ENCODE peak calls at places on chromosomes 11 and 22, in four cellular contexts. H, S, P and W are unnamed samples.

GRCh38 chr11:20360650-20361049 is 2.9 kb upstream of the HTATIP2 start:
- DNase-seq in P (peak), H (peak), S (no peak), W (no peak)

GRCh38 chr11:111528557-111528956 is 12.0 kb upstream of the LAYN start:
- DNase-seq in H (peak), P (no peak), S (no peak), W (no peak)

GRCh38 chr22:42233879-42234278 is 36.6 kb downstream of the TCF20 start:
- DNase-seq in H (no peak), S (no peak), P (no peak), W (no peak)

GRCh38 chr11:65537620-65538231 is 12.8 kb downstream of the SCYL1 start:
- DNase-seq in S (no peak), P (no peak), H (no peak), W (no peak)

GRCh38 chr11:120739780-120740179 is 228.2 kb downstream of the GRIK4 start:
- DNase-seq in S (no peak), P (no peak), H (no peak), W (no peak)

GRCh38 chr11:17472467-17472866 is 4.2 kb downstream of the ABCC8 start:
- DNase-seq in S (no peak), P (no peak), H (no peak), W (no peak)

GRCh38 chr11:48087974-48088681 is 107.8 kb downstream of the PTPRJ start:
- DNase-seq in H (no peak), P (no peak), S (no peak), W (no peak)

GRCh38 chr22:50507991-50508884 is at the start of gene NCAPH2:
- DNase-seq in H (peak), S (peak), P (peak), W (peak)

GRCh38 chr11:128757235-128757711 is 63.4 kb downstream of the FLI1 start:
- DNase-seq in S (peak), H (peak), P (peak), W (no peak)

GRCh38 chr11:65433657-65434056 is 11.1 kb downstream of the NEAT1 start:
- DNase-seq in H (peak), P (no peak), S (no peak), W (no peak)

GRCh38 chr11:19961225-19961624 is 199.1 kb downstream of the DBX1 start:
- DNase-seq in P (no peak), S (no peak), H (no peak), W (no peak)

GRCh38 chr22:22201185-22201924 is 43.2 kb upstream of the VPREB1 start:
- DNase-seq in H (peak), S (peak), P (peak), W (peak)

GRCh38 chr11:131154329-131154728 is 216.1 kb upstream of the NTM start:
- DNase-seq in S (no peak), P (no peak), H (no peak), W (no peak)

GRCh38 chr22:32030508-32031247 is 12.4 kb upstream of the SLC5A1 start:
- DNase-seq in P (no peak), S (no peak), H (no peak), W (no peak)

GRCh38 chr22:28813772-28814518 is 13.6 kb upstream of the XBP1 start:
- DNase-seq in H (no peak), S (no peak), P (no peak), W (no peak)

GRCh38 chr11:61922539-61922938 is 5.2 kb upstream of the RAB3IL1 start:
- DNase-seq in S (no peak), P (no peak), H (peak), W (no peak)

GRCh38 chr22:35257002-35257320 is 332 bp upstream of the HMGXB4 start:
- DNase-seq in H (no peak), P (no peak), S (no peak), W (no peak)

GRCh38 chr11:1831338-1832180 is 3.2 kb upstream of the SYT8 start:
- DNase-seq in S (no peak), H (no peak), P (no peak), W (no peak)

GRCh38 chr11:64531906-64532312 is 59.1 kb upstream of the SLC22A12 start:
- DNase-seq in S (no peak), P (no peak), H (no peak), W (no peak)

GRCh38 chr11:6307879-6308278 is 12.4 kb downstream of the CAVIN3 start:
- DNase-seq in P (no peak), H (peak), S (peak), W (no peak)

GRCh38 chr11:2807801-2808241 is 77.8 kb downstream of the CDKN1C start:
- DNase-seq in H (no peak), S (no peak), P (no peak), W (no peak)

GRCh38 chr11:41245704-41246398 is 213.6 kb downstream of the LRRC4C start:
- DNase-seq in H (no peak), S (peak), P (no peak), W (no peak)

GRCh38 chr22:39622881-39623367 is 52.4 kb downstream of the CACNA1I start:
- DNase-seq in P (peak), S (peak), H (peak), W (peak)

GRCh38 chr11:44149651-44150050 is 54.2 kb downstream of the EXT2 start:
- DNase-seq in H (peak), P (no peak), S (no peak), W (no peak)

GRCh38 chr22:25551396-25551795 is 13.1 kb upstream of the GRK3 start:
- DNase-seq in S (no peak), P (no peak), H (no peak), W (no peak)

GRCh38 chr11:86374586-86374985 is at the start of gene CCDC81:
- DNase-seq in P (no peak), H (no peak), S (peak), W (peak)

GRCh38 chr11:69881467-69882269 is 62.5 kb upstream of the FGF3 start:
- DNase-seq in H (no peak), S (peak), P (no peak), W (no peak)

GRCh38 chr22:28024422-28024888 is 105.4 kb upstream of the PITPNB start:
- DNase-seq in S (no peak), P (no peak), H (no peak), W (no peak)

GRCh38 chr11:76891285-76891684 is 30.6 kb downstream of the ACER3 start:
- DNase-seq in P (no peak), H (no peak), S (no peak), W (no peak)

GRCh38 chr11:112656772-112657428 is 304.3 kb upstream of the NCAM1 start:
- DNase-seq in S (no peak), H (peak), P (no peak), W (no peak)

GRCh38 chr11:64569300-64569970 is 21.6 kb upstream of the SLC22A12 start:
- DNase-seq in H (no peak), S (no peak), P (no peak), W (no peak)

GRCh38 chr11:129117595-129118350 is 74.4 kb downstream of the ARHGAP32 start:
- DNase-seq in S (peak), P (peak), H (peak), W (peak)

GRCh38 chr11:18706330-18707243 is 8.0 kb downstream of the TMEM86A start:
- DNase-seq in S (peak), H (no peak), P (no peak), W (no peak)

GRCh38 chr11:32325187-32325586 is 110.2 kb downstream of the WT1 start:
- DNase-seq in H (no peak), P (no peak), S (no peak), W (no peak)

GRCh38 chr11:73271936-73272679 is at the start of gene P2RY6:
- DNase-seq in S (peak), P (peak), H (peak), W (no peak)

GRCh38 chr11:2775626-2776350 is 76.0 kb upstream of the KCNQ1OT1 start:
- DNase-seq in P (no peak), H (no peak), S (no peak), W (no peak)

GRCh38 chr11:27991731-27992130 is 116.2 kb downstream of the KIF18A start:
- DNase-seq in P (no peak), H (peak), S (no peak), W (no peak)

GRCh38 chr11:111422494-111423249 is 43.6 kb upstream of the POU2AF1 start:
- DNase-seq in H (peak), S (peak), P (peak), W (peak)

GRCh38 chr11:24489477-24489876 is 7.4 kb upstream of the LUZP2 start:
- DNase-seq in H (no peak), S (no peak), P (no peak), W (no peak)

GRCh38 chr22:17774928-17775675 is 833 bp upstream of the BID start:
- DNase-seq in P (no peak), S (no peak), H (no peak), W (no peak)

GRCh38 chr11:114301927-114302326 is 5.7 kb downstream of the NNMT start:
- DNase-seq in P (no peak), S (no peak), H (no peak), W (no peak)

GRCh38 chr11:114298701-114299090 is 2.5 kb downstream of the NNMT start:
- DNase-seq in S (no peak), H (no peak), P (no peak), W (no peak)

GRCh38 chr11:114304065-114304464 is 7.9 kb downstream of the NNMT start:
- DNase-seq in H (no peak), P (no peak), S (no peak), W (no peak)

GRCh38 chr11:114302663-114303062 is 6.5 kb downstream of the NNMT start:
- DNase-seq in H (no peak), P (no peak), S (no peak), W (peak)

DNA sequence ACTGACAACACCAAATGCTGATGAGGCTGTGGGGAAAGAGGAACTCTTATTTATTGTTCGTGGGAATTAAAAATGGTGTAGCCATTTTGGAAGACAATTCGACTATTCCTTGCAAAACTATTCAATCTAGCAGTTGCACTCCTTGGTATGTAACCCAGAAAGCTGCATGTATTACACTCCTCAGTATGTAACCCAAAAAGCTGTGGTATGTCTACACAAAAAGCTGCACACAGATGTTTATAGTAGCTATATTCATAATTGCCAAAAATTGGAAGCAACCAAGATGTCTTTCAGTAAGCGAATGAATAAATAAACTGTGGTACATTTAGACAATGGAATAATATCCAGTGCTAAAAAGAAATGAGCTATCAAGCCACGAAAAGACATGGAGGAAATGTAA is 4.9 kb downstream of the NNMT start:
- DNase-seq in H (no peak), S (no peak), P (no peak), W (no peak)
- H3K4me2 ChIP-seq in H (no peak), S (no peak), P (no peak), W (no peak)

DNA sequence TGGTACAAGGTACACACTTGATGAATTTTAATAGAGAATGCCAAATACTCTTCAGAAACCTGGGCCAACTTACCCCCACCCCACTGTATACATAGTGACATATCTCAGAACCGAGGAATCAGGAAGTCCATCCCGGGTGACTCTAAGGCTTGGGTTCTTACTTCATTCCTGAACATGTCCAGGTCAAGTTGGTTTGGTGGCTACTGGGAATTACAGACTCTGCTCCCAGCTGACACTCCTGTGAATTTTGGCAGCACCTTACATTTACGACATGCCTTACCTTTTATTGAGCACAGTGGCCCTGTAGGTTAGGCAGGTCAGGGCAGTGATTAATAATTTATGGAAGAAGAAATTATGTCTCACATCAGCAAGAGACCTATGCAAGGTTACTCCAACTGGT is 70.1 kb upstream of the LDLRAD3 start:
- DNase-seq in S (no peak), P (no peak), H (no peak), W (no peak)
- H3K4me2 ChIP-seq in S (no peak), P (no peak), H (no peak), W (no peak)

GRCh38 chr11:12285106-12285505 is 92.3 kb upstream of the PARVA start:
- DNase-seq in H (peak), P (no peak), S (no peak), W (no peak)
- H3K4me2 ChIP-seq in H (peak), P (no peak), S (no peak), W (no peak)

GRCh38 chr11:68413591-68413999 is 47.0 kb upstream of the PPP6R3 start:
- DNase-seq in P (no peak), S (no peak), H (no peak), W (no peak)
- H3K4me2 ChIP-seq in P (no peak), S (no peak), H (no peak), W (no peak)

GRCh38 chr11:103888541-103888951 is 147.9 kb upstream of the DDI1 start:
- DNase-seq in S (no peak), P (no peak), H (no peak), W (no peak)
- H3K4me2 ChIP-seq in S (no peak), P (no peak), H (no peak), W (no peak)

DNA sequence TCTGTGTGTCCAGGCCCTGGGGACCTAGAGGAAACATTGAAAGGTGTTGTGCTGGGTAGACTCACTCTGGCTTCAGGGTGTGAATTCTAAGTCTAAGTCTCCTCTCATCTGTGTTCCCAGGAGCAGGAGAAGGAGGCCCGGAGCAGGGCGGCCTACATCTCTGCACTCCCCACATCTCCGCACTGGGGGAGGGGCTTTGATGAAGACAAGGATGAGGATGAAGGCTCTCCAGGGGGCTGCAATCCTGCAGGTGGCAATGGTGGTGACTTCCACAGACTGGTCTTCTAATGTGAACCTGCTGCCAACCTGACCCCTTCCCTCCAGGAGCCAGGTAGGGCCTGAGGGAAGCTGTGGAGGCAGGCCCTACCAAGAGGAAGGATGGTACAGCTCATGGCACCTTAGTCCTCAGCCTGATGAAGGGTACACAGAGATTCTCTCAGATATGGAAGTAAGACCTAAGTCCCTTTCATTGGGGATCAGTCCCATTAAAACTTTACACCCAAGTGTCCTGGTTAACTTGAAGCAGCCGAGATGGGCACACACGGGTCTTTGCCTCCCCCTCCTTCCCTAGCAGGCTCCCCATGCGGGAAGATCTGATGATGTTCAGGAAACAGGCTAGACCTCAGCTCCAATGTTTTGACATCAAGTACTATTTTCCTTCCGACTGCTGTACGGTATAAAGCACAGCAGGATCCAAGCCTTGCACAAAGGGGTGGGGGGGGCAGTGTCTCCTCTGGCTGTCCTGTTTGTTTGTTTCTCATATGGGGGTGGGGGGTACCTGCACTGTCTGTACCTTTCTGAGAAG is 25.0 kb downstream of the USP35 start:
- DNase-seq in P (no peak), H (no peak), S (no peak), W (no peak)
- H3K4me2 ChIP-seq in P (no peak), H (no peak), S (no peak), W (no peak)

DNA sequence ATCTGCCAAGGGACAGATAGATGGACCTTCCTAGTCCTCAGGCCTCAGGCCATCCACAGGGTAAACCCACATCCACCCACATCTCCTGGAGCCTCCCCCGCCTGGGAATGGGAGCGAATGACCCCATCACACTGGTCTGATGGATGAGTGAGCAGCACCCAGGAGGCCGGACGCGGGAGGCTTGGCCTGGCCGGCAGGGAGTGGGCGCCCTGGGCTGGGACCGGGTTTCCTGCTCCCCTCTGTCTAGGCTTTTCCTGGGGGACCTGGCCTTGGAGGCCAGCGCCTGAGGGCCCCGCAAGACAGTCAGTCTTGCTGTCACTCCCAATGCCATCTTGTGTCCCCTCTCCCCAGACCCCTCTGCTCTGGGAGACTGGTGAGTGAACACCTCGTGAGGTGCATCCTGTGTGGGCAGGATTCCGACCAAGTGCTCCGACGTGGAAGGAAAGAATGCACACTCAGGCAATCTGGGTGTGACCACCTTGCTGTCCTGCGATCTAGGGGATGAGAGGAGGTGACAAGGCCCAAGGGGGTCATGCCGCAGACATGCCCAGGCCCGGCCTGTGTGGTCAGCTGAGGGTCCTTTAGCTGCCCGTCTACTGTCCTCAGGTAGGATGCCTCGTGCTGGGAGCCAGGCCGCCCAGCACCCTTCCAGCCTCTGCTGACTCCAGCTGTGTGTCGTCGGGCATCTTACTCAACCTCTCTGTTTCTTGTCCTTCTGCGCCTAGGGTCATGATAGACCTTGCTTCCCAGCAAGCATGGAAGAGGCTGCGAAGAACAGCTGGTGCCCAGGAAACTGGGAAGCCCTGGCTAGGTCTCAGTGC is 26.5 kb upstream of the WNT7B start:
- DNase-seq in S (no peak), P (no peak), H (no peak), W (no peak)
- H3K4me2 ChIP-seq in S (no peak), P (no peak), H (no peak), W (no peak)

GRCh38 chr11:763549-764321 is 13.6 kb downstream of the GATD1 start:
- DNase-seq in S (no peak), H (no peak), P (peak), W (no peak)
- H3K4me2 ChIP-seq in S (no peak), H (no peak), P (no peak), W (no peak)